ENCODE peak calls at places on chromosomes 3 and 15, in seven cellular contexts. N is K562, G is H7, M is epithelial cell of esophagus, Q is left ventricle myocardium inferior, H is pancreas, F is spleen. A is an unnamed sample.

GRCh38 chr15:98321916-98322315 is 326.4 kb upstream of the IGF1R start:
- DNase-seq in M (peak), F (no peak), Q (no peak), H (no peak), G (no peak), N (no peak), A (no peak)

GRCh38 chr15:44861439-44861910 is 95.0 kb upstream of the TERB2 start:
- DNase-seq in H (peak), G (peak), F (no peak), M (no peak), Q (no peak), N (peak), A (no peak)

GRCh38 chr15:79132770-79133169 is 42.2 kb upstream of the RASGRF1 start:
- DNase-seq in N (no peak), Q (no peak), G (no peak), F (no peak), M (peak), H (no peak), A (no peak)

GRCh38 chr3:18036486-18036885 is 294.1 kb upstream of the TBC1D5 start:
- DNase-seq in G (no peak), F (no peak), H (no peak), Q (no peak), M (no peak), N (no peak), A (no peak)

GRCh38 chr3:187063286-187064081 is 75.8 kb downstream of the RPL39L start:
- DNase-seq in F (no peak), M (peak), H (no peak), Q (no peak), N (no peak), G (no peak), A (peak)

GRCh38 chr3:61848885-61849284 is 287.5 kb downstream of the PTPRG start:
- DNase-seq in N (no peak), M (no peak), H (no peak), F (no peak), Q (no peak), G (no peak), A (no peak)

GRCh38 chr3:45311953-45312795 is 76.2 kb upstream of the LARS2 start:
- DNase-seq in G (no peak), N (no peak), Q (no peak), M (peak), F (no peak), H (no peak), A (no peak)

GRCh38 chr15:79065744-79066376 is 24.7 kb downstream of the RASGRF1 start:
- DNase-seq in Q (no peak), F (no peak), M (peak), N (no peak), G (no peak), H (no peak), A (no peak)

GRCh38 chr3:16233806-16234205 is 30.9 kb downstream of the DPH3 start:
- DNase-seq in G (no peak), H (no peak), Q (no peak), M (no peak), N (no peak), F (no peak), A (no peak)

GRCh38 chr3:120224249-120224648 is 60.8 kb downstream of the GPR156 start:
- DNase-seq in N (no peak), F (no peak), H (no peak), Q (no peak), G (no peak), M (peak), A (no peak)

GRCh38 chr15:71109890-71110289 is 5.4 kb upstream of the THSD4 start:
- DNase-seq in H (no peak), M (no peak), N (no peak), Q (no peak), F (no peak), G (no peak), A (no peak)

GRCh38 chr3:176362191-176362731 is 835.0 kb downstream of the TBL1XR1 start:
- DNase-seq in Q (no peak), M (no peak), H (peak), G (peak), N (no peak), F (peak), A (no peak)

GRCh38 chr3:155365178-155365783 is 71.8 kb upstream of the STRIT1 start:
- DNase-seq in M (no peak), N (no peak), Q (no peak), F (no peak), H (no peak), G (no peak), A (no peak)
- H3K4me3 ChIP-seq in M (no peak), N (no peak), Q (no peak), F (no peak), H (no peak), G (no peak), A (no peak)

GRCh38 chr3:98450372-98450771 is 12.6 kb upstream of the OR5K1 start:
- DNase-seq in F (no peak), H (no peak), N (no peak), Q (no peak), G (no peak), M (no peak), A (no peak)
- H3K4me3 ChIP-seq in F (no peak), H (no peak), N (no peak), Q (no peak), G (no peak), M (no peak), A (no peak)

GRCh38 chr3:195149292-195149691 is 121.7 kb downstream of the XXYLT1 start:
- DNase-seq in Q (no peak), F (no peak), G (no peak), H (no peak), N (no peak), M (no peak), A (no peak)
- H3K4me3 ChIP-seq in Q (peak), F (no peak), G (no peak), H (no peak), N (no peak), M (no peak), A (no peak)

GRCh38 chr3:160225181-160226025 is at the start of gene C3orf80:
- DNase-seq in G (peak), Q (peak), N (peak), M (peak), H (peak), F (peak), A (peak)

GRCh38 chr3:160226740-160227048 is 1.5 kb downstream of the C3orf80 start:
- DNase-seq in N (no peak), M (no peak), H (peak), F (no peak), Q (no peak), G (no peak), A (no peak)

GRCh38 chr3:160224811-160225180 is 426 bp upstream of the C3orf80 start:
- DNase-seq in G (peak), N (no peak), M (no peak), Q (no peak), F (no peak), H (no peak), A (no peak)

GRCh38 chr3:160227389-160227788 is 2.2 kb downstream of the C3orf80 start:
- DNase-seq in H (no peak), G (no peak), Q (no peak), M (no peak), N (no peak), F (no peak), A (no peak)

DNA sequence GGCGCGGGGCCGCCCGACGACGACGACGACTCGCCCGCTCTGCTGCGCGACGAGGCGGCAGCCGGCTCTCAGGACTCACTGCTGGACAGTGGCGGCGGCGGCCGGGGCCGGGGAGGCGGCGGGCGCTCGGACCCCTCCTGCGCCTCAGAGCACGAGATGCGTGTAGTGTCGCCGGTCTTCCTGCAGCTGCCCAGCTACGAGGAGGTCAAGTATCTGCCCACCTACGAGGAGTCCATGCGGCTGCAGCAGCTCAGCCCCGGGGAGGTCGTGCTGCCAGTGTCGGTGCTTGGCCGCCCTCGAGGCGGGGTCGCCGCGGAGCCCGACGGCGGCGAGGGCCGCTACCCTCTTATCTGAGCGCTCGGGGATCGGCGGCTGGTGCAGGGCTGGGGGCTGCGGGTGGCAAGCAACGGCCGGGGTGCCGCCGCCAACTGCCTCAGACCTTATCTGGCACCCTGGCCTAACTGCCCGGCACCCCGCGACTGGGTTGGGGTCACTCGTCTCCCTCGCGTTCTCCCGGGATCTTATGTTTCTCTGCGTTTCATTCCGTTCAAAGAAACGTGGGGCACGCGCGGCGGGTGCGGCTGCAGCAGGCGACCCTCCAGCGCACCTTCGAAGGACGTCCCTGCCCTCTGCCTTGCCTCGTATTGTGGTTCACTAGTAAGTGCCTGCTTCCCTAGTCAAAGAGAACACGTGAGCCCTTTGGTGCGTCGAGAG is 961 bp downstream of the C3orf80 start:
- DNase-seq in H (peak), F (no peak), N (peak), G (peak), M (no peak), Q (no peak), A (no peak)
- H3K4me3 ChIP-seq in H (peak), F (peak), N (peak), G (peak), M (peak), Q (peak), A (peak)

DNA sequence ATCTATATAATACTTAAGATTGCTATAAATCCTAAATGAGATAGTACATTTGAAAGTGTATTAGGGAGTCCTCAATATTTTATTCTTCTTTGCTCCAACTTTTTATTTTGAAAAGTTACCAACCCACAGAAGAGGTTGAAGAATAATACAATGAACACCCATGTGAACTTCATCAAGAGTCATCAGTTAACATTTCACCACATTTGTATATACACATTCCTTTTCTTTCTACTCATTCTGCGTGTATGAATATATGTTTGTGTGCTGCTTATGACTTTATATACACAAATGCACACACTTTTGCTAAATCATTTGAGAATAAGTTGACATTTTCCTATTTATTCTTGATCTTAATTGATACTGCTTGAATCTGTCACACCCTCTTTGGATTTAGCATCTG is 193.3 kb upstream of the CGNL1 start:
- DNase-seq in F (no peak), H (no peak), M (no peak), N (no peak), G (no peak), Q (no peak), A (no peak)
- H3K4me3 ChIP-seq in F (no peak), H (no peak), M (no peak), N (no peak), G (no peak), Q (no peak), A (no peak)

GRCh38 chr3:167739190-167739589 is 3.7 kb downstream of the SERPINI1 start:
- DNase-seq in Q (no peak), M (no peak), H (no peak), G (no peak), F (no peak), N (no peak), A (no peak)

GRCh38 chr3:167736264-167736787 is 805 bp downstream of the SERPINI1 start:
- DNase-seq in N (no peak), H (no peak), G (no peak), Q (no peak), M (no peak), F (no peak), A (no peak)

GRCh38 chr3:167736997-167737396 is 1.5 kb downstream of the SERPINI1 start:
- DNase-seq in N (no peak), H (no peak), Q (no peak), M (no peak), F (no peak), G (no peak), A (no peak)

GRCh38 chr3:167735233-167736107 is at the start of gene SERPINI1:
- DNase-seq in H (peak), N (peak), Q (peak), F (peak), G (peak), M (peak), A (peak)

GRCh38 chr3:167738037-167738436 is 2.5 kb downstream of the SERPINI1 start:
- DNase-seq in N (no peak), Q (no peak), M (no peak), G (no peak), H (no peak), F (no peak), A (no peak)
- H3K4me3 ChIP-seq in N (no peak), Q (no peak), M (no peak), G (no peak), H (no peak), F (no peak), A (no peak)

DNA sequence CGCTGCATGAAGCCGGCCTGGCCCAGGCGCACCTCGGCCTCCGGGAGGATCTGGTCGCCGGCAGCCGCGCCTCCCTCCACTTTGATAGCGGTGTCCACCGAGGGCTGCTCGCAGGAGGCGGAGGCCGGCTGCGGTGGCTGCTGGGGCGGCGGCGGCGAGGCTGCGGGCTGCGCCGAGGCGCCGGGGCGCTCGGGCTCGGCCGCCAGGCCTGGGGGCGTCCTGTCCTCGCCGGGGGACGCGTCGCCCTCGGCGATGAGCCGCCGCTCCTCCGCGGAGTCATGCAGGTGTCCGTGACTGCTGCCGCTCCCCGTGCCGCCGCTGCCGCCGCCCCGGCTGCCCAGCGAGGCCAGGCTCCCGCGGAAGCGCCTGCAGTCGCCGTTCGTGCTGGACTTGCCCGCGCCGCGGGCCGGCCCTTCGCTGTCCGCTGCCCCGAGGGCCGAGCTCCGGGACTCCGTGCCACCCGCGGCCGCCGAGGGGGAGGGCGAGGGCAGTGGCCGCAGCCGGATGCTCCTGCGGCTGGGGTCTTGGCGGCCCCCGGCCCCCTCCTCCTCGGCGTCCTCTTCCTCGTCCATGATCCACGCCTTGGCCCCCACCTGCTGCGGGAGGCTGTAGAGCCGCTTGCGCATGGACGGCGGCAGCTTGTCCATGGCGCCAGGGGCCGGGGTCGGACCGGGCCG is 996 bp downstream of the HCN4 start:
- DNase-seq in H (no peak), F (no peak), Q (no peak), N (no peak), M (no peak), G (peak), A (no peak)
- H3K4me3 ChIP-seq in H (peak), F (no peak), Q (peak), N (no peak), M (no peak), G (peak), A (peak)

GRCh38 chr3:196600359-196600758 is 31.9 kb downstream of the FBXO45 start:
- DNase-seq in Q (no peak), N (no peak), G (no peak), F (no peak), M (no peak), H (no peak), A (no peak)

GRCh38 chr3:196599734-196600128 is 31.3 kb downstream of the FBXO45 start:
- DNase-seq in M (peak), Q (no peak), G (no peak), H (no peak), N (no peak), F (no peak), A (no peak)

GRCh38 chr3:196603683-196604082 is 35.2 kb downstream of the FBXO45 start:
- DNase-seq in F (no peak), G (no peak), M (no peak), N (no peak), Q (no peak), H (no peak), A (no peak)

GRCh38 chr3:196604548-196604947 is 34.9 kb upstream of the NRROS start:
- DNase-seq in H (no peak), N (no peak), M (no peak), G (no peak), F (peak), Q (no peak), A (no peak)

DNA sequence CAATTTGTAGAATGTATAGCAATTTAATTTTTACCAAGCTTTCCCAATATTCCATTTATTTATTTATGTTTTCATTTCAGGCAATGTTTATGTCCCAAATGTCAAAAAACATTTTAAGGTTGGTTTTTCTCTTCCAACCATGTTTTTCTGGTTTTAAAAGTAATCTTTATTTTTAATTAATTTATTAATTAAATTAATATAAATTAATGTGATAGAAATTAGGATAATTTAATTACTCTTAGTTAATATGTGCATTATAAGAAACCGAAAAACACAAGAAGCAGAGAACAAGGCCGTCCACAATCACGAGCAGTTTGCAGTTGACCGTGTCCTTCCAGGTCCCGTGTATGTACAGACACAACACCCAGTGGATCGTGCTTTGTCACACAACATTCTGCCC is 34.2 kb downstream of the FBXO45 start:
- DNase-seq in N (no peak), F (no peak), G (no peak), H (no peak), Q (no peak), M (no peak), A (no peak)
- H3K4me3 ChIP-seq in N (no peak), F (no peak), G (no peak), H (no peak), Q (no peak), M (no peak), A (no peak)

GRCh38 chr3:158663832-158664231 is 8.6 kb downstream of the LXN start:
- DNase-seq in H (no peak), N (no peak), F (no peak), M (no peak), Q (no peak), G (no peak), A (no peak)

GRCh38 chr3:158659454-158660237 is 12.8 kb downstream of the LXN start:
- DNase-seq in N (peak), M (peak), G (peak), F (no peak), H (no peak), Q (peak), A (peak)

GRCh38 chr3:158658889-158659288 is 13.6 kb downstream of the LXN start:
- DNase-seq in N (no peak), Q (no peak), H (no peak), F (no peak), M (no peak), G (no peak), A (no peak)

GRCh38 chr3:158660711-158661110 is 11.7 kb downstream of the LXN start:
- DNase-seq in N (no peak), Q (no peak), H (no peak), F (no peak), M (no peak), G (no peak), A (no peak)
- H3K4me3 ChIP-seq in N (no peak), Q (no peak), H (no peak), F (no peak), M (no peak), G (no peak), A (no peak)